ENCODE peak calls at places on chromosomes 4 and X, in seven cellular contexts. I is SK-N-DZ; O is stimulated activated CD4-positive, alpha-beta T cell treated with anti-CD3 and anti-CD28 coated beads, Interleukin-2, amount 100 ng/mL, for 48 hours; F is activated naive CD8-positive, alpha-beta T cell treated with anti-CD3 and anti-CD28 coated beads, Interleukin-2, amount 50 U/mL, for 24 hours; G is EL; W is NCI-H460; H is HS-5. P is an unnamed sample.

GRCh38 chr4:174318829-174319764 is 35.4 kb downstream of the CEP44 start:
- DNase-seq in O (no peak), I (peak; percentile 54), W (peak; percentile 23), H (peak; percentile 20), F (no peak), G (peak; percentile 28), P (no peak)

GRCh38 chr4:82792912-82793649 is 5.5 kb downstream of the SCD5 start:
- DNase-seq in O (no peak), W (no peak), F (no peak), H (no peak), G (no peak), I (no peak), P (no peak)

GRCh38 chr4:84497220-84497834 is 1.8 kb downstream of the NKX6-1 start:
- DNase-seq in O (no peak), H (no peak), I (no peak), F (no peak), G (peak; percentile 9), W (no peak), P (peak; percentile 49)

GRCh38 chr4:135598151-135598550 is 1396.6 kb upstream of the PABPC4L start:
- DNase-seq in O (no peak), H (no peak), W (no peak), G (no peak), F (no peak), I (no peak), P (no peak)

GRCh38 chr4:168540865-168541607 is 44.2 kb downstream of the PALLD start:
- DNase-seq in F (no peak), O (no peak), W (peak; percentile 78), G (peak; percentile 43), I (no peak), H (no peak), P (no peak)

GRCh38 chr4:7021930-7022658 is 21.1 kb upstream of the TADA2B start:
- DNase-seq in W (no peak), G (peak; percentile 99), I (no peak), O (no peak), F (no peak), H (peak; percentile 95), P (no peak)

GRCh38 chr4:156970501-156971167 is 965 bp downstream of the PDGFC start:
- DNase-seq in I (peak; percentile 30), G (peak; percentile 69), F (peak; percentile 4), O (no peak), W (no peak), H (no peak), P (peak; percentile 81)

GRCh38 chrX:106959897-106960296 is 39.7 kb downstream of the CLDN2 start:
- DNase-seq in G (peak; percentile 9), H (no peak), F (no peak), W (peak; percentile 30), O (no peak), I (no peak), P (no peak)

GRCh38 chr4:161936625-161937133 is 227.1 kb downstream of the FSTL5 start:
- DNase-seq in W (no peak), H (peak; percentile 98), G (peak; percentile 75), F (no peak), O (no peak), I (no peak), P (no peak)

GRCh38 chrX:16113978-16114554 is 9.3 kb upstream of the GRPR start:
- DNase-seq in W (no peak), G (no peak), O (no peak), F (no peak), H (no peak), I (no peak), P (no peak)